ENCODE peak calls at places on chromosomes 3 and 15, in seven cellular contexts. Z is IMR-90, T is kidney epithelial cell, G is lower lobe of right lung, P is stomach, N is hepatocyte, U is lung. H is an unnamed sample. For H3K36me3, the result is how much of the 10 kb centered on the place peaks cover.

GRCh38 chr3:106341090-106341489 is 472.3 kb upstream of the CBLB start:
- DNase-seq in Z (peak), T (no peak), G (no peak), P (no peak), N (no peak), U (no peak), H (no peak)

GRCh38 chr3:159895430-159895829 is 93.2 kb upstream of the IL12A start:
- DNase-seq in Z (no peak), T (no peak), G (no peak), P (no peak), N (no peak), U (no peak), H (no peak)

GRCh38 chr3:112460519-112460918 is 38.8 kb downstream of the BTLA start:
- DNase-seq in Z (no peak), T (no peak), G (no peak), P (no peak), N (no peak), U (no peak), H (no peak)

GRCh38 chr3:122676759-122677158 is 3.9 kb upstream of the PARP14 start:
- DNase-seq in Z (peak), T (no peak), G (no peak), P (no peak), N (no peak), U (no peak), H (no peak)

GRCh38 chr3:44954962-44955361 is 21.0 kb downstream of the ZDHHC3 start:
- DNase-seq in Z (peak), T (no peak), G (no peak), P (no peak), N (peak), U (no peak), H (peak)

GRCh38 chr3:172869797-172870518 is 119.4 kb downstream of the ECT2 start:
- DNase-seq in Z (no peak), T (no peak), G (no peak), P (no peak), N (no peak), U (no peak), H (no peak)

GRCh38 chr3:17761563-17761962 is 19.1 kb upstream of the TBC1D5 start:
- DNase-seq in Z (no peak), T (no peak), G (no peak), P (no peak), N (no peak), U (no peak), H (no peak)

GRCh38 chr3:126449621-126450051 is 26.1 kb downstream of the ZXDC start:
- DNase-seq in Z (no peak), T (no peak), G (no peak), P (peak), N (no peak), U (no peak), H (no peak)

GRCh38 chr3:12490547-12490946 is 6.3 kb downstream of the TSEN2 start:
- DNase-seq in Z (no peak), T (no peak), G (no peak), P (no peak), N (no peak), U (no peak), H (no peak)

GRCh38 chr3:96779810-96780209 is 34.6 kb upstream of the EPHA6 start:
- DNase-seq in Z (no peak), T (no peak), G (no peak), P (no peak), N (no peak), U (no peak), H (no peak)

GRCh38 chr3:143139786-143140185 is 20.2 kb downstream of the CHST2 start:
- DNase-seq in Z (peak), T (no peak), G (no peak), P (no peak), N (no peak), U (no peak), H (peak)

GRCh38 chr15:83810110-83810509 is 156.2 kb downstream of the ADAMTSL3 start:
- DNase-seq in Z (no peak), T (no peak), G (no peak), P (no peak), N (no peak), U (no peak), H (peak)

GRCh38 chr3:16534914-16535301 is 21.4 kb upstream of the RFTN1 start:
- DNase-seq in Z (no peak), T (no peak), G (no peak), P (no peak), N (no peak), U (no peak), H (no peak)

GRCh38 chr3:156812521-156813335 is 13.4 kb upstream of the LEKR1 start:
- DNase-seq in Z (peak), T (no peak), G (no peak), P (no peak), N (peak), U (no peak), H (peak)

GRCh38 chr15:67093146-67093874 is 27.9 kb downstream of the SMAD3 start:
- DNase-seq in Z (no peak), T (no peak), G (peak), P (no peak), N (no peak), U (no peak), H (no peak)

GRCh38 chr3:149813367-149814281 is 609 bp downstream of the RNF13 start:
- DNase-seq in Z (peak), T (peak), G (no peak), P (no peak), N (peak), U (peak), H (peak)

GRCh38 chr15:28154283-28154682 is 55.2 kb upstream of the OCA2 start:
- DNase-seq in Z (no peak), T (no peak), G (no peak), P (no peak), N (no peak), U (no peak), H (no peak)

GRCh38 chr3:169665264-169666078 is 2.0 kb upstream of the MECOM start:
- DNase-seq in Z (no peak), T (no peak), G (no peak), P (no peak), N (no peak), U (no peak), H (peak)

GRCh38 chr3:96434616-96435015 is 379.8 kb upstream of the EPHA6 start:
- DNase-seq in Z (no peak), T (no peak), G (no peak), P (no peak), N (no peak), U (no peak), H (no peak)

GRCh38 chr15:89088605-89089315 is 504 bp downstream of the ABHD2 start:
- DNase-seq in Z (peak), T (no peak), G (peak), P (peak), N (peak), U (no peak), H (no peak)

GRCh38 chr3:126500016-126500415 is 17.6 kb downstream of the UROC1 start:
- DNase-seq in Z (no peak), T (no peak), G (no peak), P (no peak), N (no peak), U (no peak), H (no peak)

GRCh38 chr15:73992594-73992898 is 451 bp upstream of the STOML1 start:
- DNase-seq in Z (no peak), T (no peak), G (no peak), P (no peak), N (no peak), U (no peak), H (no peak)

GRCh38 chr15:73991726-73992593 is at the start of gene STOML1:
- DNase-seq in Z (peak), T (no peak), G (peak), P (peak), N (peak), U (peak), H (peak)

GRCh38 chr15:73994912-73995622 is 551 bp downstream of the PML start:
- DNase-seq in Z (no peak), T (no peak), G (peak), P (no peak), N (no peak), U (no peak), H (no peak)

GRCh38 chr15:73994419-73994883 is at the start of gene PML:
- DNase-seq in Z (peak), T (peak), G (peak), P (peak), N (peak), U (peak), H (peak)

GRCh38 chr15:73993211-73993994 is 1.1 kb upstream of the PML start:
- DNase-seq in Z (no peak), T (no peak), G (no peak), P (no peak), N (no peak), U (no peak), H (no peak)
- H3K4me3 ChIP-seq in Z (no peak), T (peak), G (peak), P (peak), N (no peak), U (no peak), H (no peak)

DNA sequence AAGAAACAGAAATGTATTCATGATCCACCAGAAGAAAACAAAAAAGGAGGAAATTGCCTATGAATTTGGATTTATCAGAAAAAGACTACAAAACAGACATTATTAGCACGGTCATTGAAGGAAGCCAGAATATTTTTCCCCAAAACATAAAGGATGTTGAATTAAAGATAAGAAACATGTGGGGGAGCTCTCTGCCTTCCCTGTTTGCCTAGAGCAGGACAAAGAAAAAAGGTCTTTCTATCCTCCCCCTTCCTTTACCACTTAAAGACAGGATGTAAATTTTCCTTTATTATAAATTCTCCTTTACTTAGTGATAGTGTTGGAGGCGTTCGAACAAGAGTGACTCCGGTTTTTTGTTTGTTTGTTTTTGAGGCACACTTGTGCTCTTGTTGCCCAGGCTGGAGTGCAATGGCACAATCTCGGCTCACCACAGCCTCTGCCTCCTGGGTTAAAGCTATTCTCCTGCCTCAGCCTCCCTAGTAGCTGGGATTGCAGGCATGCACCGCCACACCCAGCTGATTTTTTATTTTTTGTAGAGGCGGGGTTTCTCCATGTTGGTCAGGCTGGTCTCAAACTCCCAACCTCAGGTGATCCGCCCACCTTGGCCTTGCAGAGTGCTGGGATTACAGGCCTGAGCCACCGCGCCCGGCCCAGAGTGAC is 14.9 kb upstream of the RPN1 start:
- DNase-seq in Z (no peak), T (no peak), G (no peak), P (no peak), N (no peak), U (no peak), H (no peak)
- TF ChIP-seq CTCF in Z (peak), T (no peak), G (no peak), P (no peak), N (no peak), U (no peak), H (no peak)

DNA sequence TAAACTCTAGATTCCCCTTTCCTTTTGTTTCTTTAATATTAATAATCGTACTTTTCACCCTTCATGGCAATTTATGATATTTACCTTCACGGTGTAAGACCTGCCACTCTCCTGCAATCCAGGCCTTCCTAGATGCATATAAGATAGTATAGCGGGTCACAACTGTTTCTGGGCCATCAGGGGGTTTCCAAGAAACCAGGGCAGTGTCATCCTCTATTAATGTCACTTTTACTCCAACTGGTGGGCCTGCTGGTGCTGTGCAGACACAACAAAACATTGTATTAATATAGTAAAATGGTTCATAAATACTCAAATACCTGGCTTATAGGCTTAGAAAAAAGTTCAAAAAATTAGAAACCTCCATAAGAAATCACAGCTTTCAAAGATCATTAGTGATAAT is 48.9 kb upstream of the PYGO1 start:
- DNase-seq in Z (no peak), T (no peak), G (no peak), P (no peak), N (no peak), U (no peak), H (no peak)
- H3K36me3 ChIP-seq in Z (under half), T (under half), G (under half), P (under half), N (under half), U (under half), H (under half)

GRCh38 chr3:61562042-61562809 is 855 bp downstream of the PTPRG start:
- DNase-seq in Z (peak), T (no peak), G (no peak), P (no peak), N (peak), U (no peak), H (no peak)
- H3K4me3 ChIP-seq in Z (peak), T (peak), G (peak), P (peak), N (peak), U (peak), H (peak)

H was measured in bronchial epithelial cell.